ENCODE peak calls at places on chromosomes 3 and 15, in four cellular contexts. O is GM12878, Y is K562, B is HL-60. J is an unnamed sample.

GRCh38 chr3:72345237-72345878 is 502.9 kb downstream of the SHQ1 start:
- DNase-seq in O (no peak), B (no peak), Y (no peak), J (no peak)

GRCh38 chr15:33131880-33132279 is 62.6 kb downstream of the FMN1 start:
- DNase-seq in B (no peak), Y (no peak), O (no peak), J (no peak)

GRCh38 chr3:122520861-122521260 is 6.1 kb upstream of the KPNA1 start:
- DNase-seq in Y (no peak), B (no peak), O (no peak), J (no peak)

GRCh38 chr3:57221883-57222282 is 5.6 kb upstream of the APPL1 start:
- DNase-seq in B (no peak), Y (no peak), O (no peak), J (no peak)

GRCh38 chr3:62028236-62028635 is 345.1 kb downstream of the FEZF2 start:
- DNase-seq in O (no peak), Y (no peak), B (no peak), J (no peak)

GRCh38 chr3:71317749-71318458 is 265.6 kb downstream of the FOXP1 start:
- DNase-seq in O (no peak), Y (no peak), B (no peak), J (no peak)

GRCh38 chr3:183497313-183497712 is 58.2 kb downstream of the KLHL6 start:
- DNase-seq in B (no peak), Y (no peak), O (no peak), J (no peak)

GRCh38 chr15:80568876-80569605 is 126.1 kb upstream of the ABHD17C start:
- DNase-seq in B (no peak), Y (no peak), O (no peak), J (no peak)

GRCh38 chr3:138188013-138188352 is 882 bp downstream of the ARMC8 start:
- DNase-seq in B (no peak), O (no peak), Y (peak; percentile 12), J (peak; percentile 30)

GRCh38 chr3:107523361-107524213 is 825 bp downstream of the BBX start:
- DNase-seq in Y (peak; percentile 18), O (no peak), B (peak; percentile 50), J (peak; percentile 32)

GRCh38 chr3:171615742-171616141 is 155.5 kb upstream of the TNIK start:
- DNase-seq in O (no peak), B (no peak), Y (no peak), J (no peak)

GRCh38 chr15:87537295-87537694 is 719.2 kb downstream of the NTRK3 start:
- DNase-seq in O (no peak), Y (no peak), B (no peak), J (no peak)

GRCh38 chr3:29759021-29759359 is 478.1 kb downstream of the RBMS3 start:
- DNase-seq in B (no peak), O (no peak), Y (no peak), J (no peak)

GRCh38 chr3:124630994-124631393 is 99.3 kb upstream of the UMPS start:
- DNase-seq in B (no peak), O (no peak), Y (no peak), J (no peak)

GRCh38 chr3:119352863-119353527 is 58.8 kb downstream of the ARHGAP31 start:
- DNase-seq in B (peak; percentile 32), Y (no peak), O (no peak), J (no peak)

GRCh38 chr15:52710050-52710709 is 31.0 kb upstream of the ATOSA start:
- DNase-seq in Y (no peak), B (no peak), O (peak; percentile 8), J (no peak)

GRCh38 chr15:43237842-43238470 is 17.1 kb upstream of the EPB42 start:
- DNase-seq in B (no peak), Y (no peak), O (no peak), J (no peak)

GRCh38 chr3:170695486-170696069 is 109.7 kb upstream of the SLC7A14 start:
- DNase-seq in O (no peak), B (no peak), Y (no peak), J (no peak)

GRCh38 chr15:32722126-32722525 is 4.3 kb downstream of the GREM1 start:
- DNase-seq in Y (no peak), O (no peak), B (no peak), J (no peak)

GRCh38 chr15:70857547-70858265 is 3.7 kb upstream of the LARP6 start:
- DNase-seq in B (no peak), Y (no peak), O (no peak), J (no peak)

GRCh38 chr15:85504739-85505676 is 124.6 kb downstream of the AKAP13 start:
- DNase-seq in O (no peak), Y (peak; percentile 17), B (peak; percentile 48), J (no peak)

GRCh38 chr3:124972457-124972856 is 37.9 kb upstream of the MUC13 start:
- DNase-seq in B (no peak), O (no peak), Y (no peak), J (no peak)

GRCh38 chr3:170258105-170258487 is 35.9 kb downstream of the PRKCI start:
- DNase-seq in Y (no peak), O (no peak), B (no peak), J (no peak)

GRCh38 chr15:41332788-41333527 is at the start of gene NUSAP1:
- DNase-seq in Y (no peak), O (no peak), B (peak; percentile 71), J (peak; percentile 25)

GRCh38 chr3:169836942-169837275 is 24.2 kb upstream of the LRRC34 start:
- DNase-seq in O (no peak), B (no peak), Y (no peak), J (no peak)

GRCh38 chr15:43484455-43484854 is 8.5 kb downstream of the TP53BP1 start:
- DNase-seq in Y (no peak), B (no peak), O (no peak), J (no peak)

GRCh38 chr3:33808559-33808958 is 10.1 kb downstream of the PDCD6IP start:
- DNase-seq in O (no peak), B (no peak), Y (no peak), J (no peak)

GRCh38 chr15:65254237-65254820 is 32.4 kb downstream of the PARP16 start:
- DNase-seq in B (no peak), Y (no peak), O (no peak), J (no peak)

GRCh38 chr15:65263313-65263712 is 23.4 kb downstream of the PARP16 start:
- DNase-seq in B (no peak), O (no peak), Y (no peak), J (no peak)

GRCh38 chr15:65258863-65259262 is 27.8 kb downstream of the PARP16 start:
- DNase-seq in Y (no peak), O (no peak), B (no peak), J (no peak)

GRCh38 chr15:65258370-65258769 is 28.3 kb downstream of the PARP16 start:
- DNase-seq in O (no peak), B (no peak), Y (no peak), J (no peak)

DNA sequence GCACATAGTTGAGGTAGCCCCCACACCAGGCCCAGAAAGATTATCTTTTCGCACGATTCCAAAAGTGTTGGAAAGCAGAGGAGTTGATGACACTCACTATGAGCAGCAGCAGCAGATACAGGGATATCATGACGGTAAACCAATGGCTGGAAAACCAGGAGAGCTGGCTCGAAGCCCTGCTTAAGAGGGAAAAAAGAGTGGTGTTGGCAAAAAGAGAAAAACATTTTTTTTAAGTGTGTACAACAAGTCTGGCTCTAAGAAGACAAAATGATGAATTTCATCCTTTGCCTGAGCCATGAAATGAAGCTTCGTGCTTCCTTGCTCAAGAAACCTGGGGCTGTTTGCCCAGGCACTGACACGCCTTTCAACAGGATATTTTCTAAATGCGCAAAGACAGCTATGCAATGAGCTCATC is 27.3 kb downstream of the PARP16 start:
- DNase-seq in B (no peak), O (no peak), Y (no peak), J (no peak)
- TF ChIP-seq POLR2AphosphoS5 in B (no peak), O (no peak), Y (no peak), J (no peak)

GRCh38 chr3:172905480-172905850 is 154.9 kb downstream of the ECT2 start:
- DNase-seq in O (no peak), Y (no peak), B (no peak), J (no peak)

GRCh38 chr3:172904817-172905479 is 154.4 kb downstream of the ECT2 start:
- DNase-seq in O (no peak), Y (no peak), B (no peak), J (no peak)

GRCh38 chr3:172908871-172909270 is 158.3 kb downstream of the ECT2 start:
- DNase-seq in Y (no peak), B (no peak), O (no peak), J (no peak)

DNA sequence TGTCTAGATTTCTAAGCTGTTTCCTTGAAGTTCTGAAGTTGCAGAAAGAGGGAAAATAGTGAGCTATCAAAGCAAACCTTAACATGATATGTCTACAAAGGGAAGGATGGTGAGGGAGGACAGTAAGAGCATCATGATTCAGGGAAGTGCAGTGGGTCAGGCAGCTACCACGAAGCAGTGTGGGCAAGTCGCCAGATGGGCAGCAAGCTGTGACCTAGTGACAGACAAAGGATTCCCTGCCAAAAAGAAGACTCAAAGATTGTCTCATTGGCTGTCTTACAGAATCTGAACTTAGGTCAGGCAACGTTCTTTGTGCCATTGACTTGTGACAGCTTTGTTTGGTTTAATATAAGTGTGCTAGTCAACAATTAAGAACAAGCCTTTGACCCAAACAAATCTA is 153.1 kb downstream of the ECT2 start:
- DNase-seq in B (no peak), Y (no peak), O (no peak), J (no peak)
- TF ChIP-seq SPI1 in B (no peak), Y (no peak), O (no peak), J (no peak)

GRCh38 chr15:29871401-29871800 is 49.1 kb upstream of the TJP1 start:
- DNase-seq in B (no peak), O (no peak), Y (no peak), J (no peak)
- TF ChIP-seq POLR2AphosphoS5 in B (no peak), O (no peak), Y (no peak), J (no peak)

GRCh38 chr3:194103475-194103874 is 32.5 kb upstream of the HES1 start:
- DNase-seq in Y (no peak), B (no peak), O (no peak), J (peak; percentile 42)
- TF ChIP-seq SPI1 in Y (no peak), B (no peak), O (no peak), J (no peak)

GRCh38 chr3:175009294-175009693 is 150.2 kb downstream of the NAALADL2 start:
- DNase-seq in Y (no peak), B (no peak), O (no peak), J (no peak)
- TF ChIP-seq POLR2AphosphoS5 in Y (no peak), B (no peak), O (no peak), J (no peak)

GRCh38 chr15:90987561-90988141 is 6.7 kb downstream of the PRC1 start:
- DNase-seq in B (no peak), O (no peak), Y (no peak), J (no peak)
- TF ChIP-seq SPI1 in B (no peak), O (no peak), Y (no peak), J (no peak)

GRCh38 chr3:99881121-99881524 is 63.5 kb downstream of the CMSS1 start:
- DNase-seq in B (no peak), O (no peak), Y (no peak), J (no peak)
- TF ChIP-seq POLR2AphosphoS5 in B (no peak), O (no peak), Y (no peak), J (no peak)